ENCODE peak calls at places on chromosomes 6 and 20, in nine cellular contexts. B is tibial artery, M is spleen, L is ovary, P is Peyer's patch, Y is H9, A is heart right ventricle, U is lower lobe of right lung, W is OCI-LY7. I is an unnamed sample.
A peak's percentile ranks its signal among the peaks of the same experiment; 100 is the strongest.

GRCh38 chr20:38106461-38106860 is 58.6 kb downstream of the TGM2 start:
- DNase-seq in A (no peak), L (no peak), P (peak; percentile 19), B (no peak), Y (no peak), W (no peak), M (no peak), U (no peak), I (no peak)

GRCh38 chr20:46820682-46821081 is 74.0 kb upstream of the EYA2 start:
- DNase-seq in U (no peak), W (no peak), M (no peak), P (no peak), B (no peak), Y (no peak), L (no peak), A (no peak), I (no peak)

GRCh38 chr20:42267793-42268381 is 649.7 kb upstream of the CHD6 start:
- DNase-seq in W (no peak), Y (no peak), P (no peak), L (no peak), A (no peak), U (no peak), M (no peak), B (no peak), I (no peak)

GRCh38 chr6:151252626-151253025 is 12.9 kb downstream of the AKAP12 start:
- DNase-seq in W (no peak), Y (no peak), M (no peak), P (no peak), U (no peak), L (no peak), A (no peak), B (no peak), I (no peak)

GRCh38 chr6:112443118-112443641 is 96.0 kb downstream of the RFPL4B start:
- DNase-seq in B (no peak), M (no peak), W (no peak), L (no peak), A (no peak), P (no peak), U (no peak), Y (no peak), I (no peak)

GRCh38 chr6:13357551-13358075 is 29.3 kb upstream of the TBC1D7 start:
- DNase-seq in P (no peak), Y (peak; percentile 52), W (no peak), A (no peak), M (no peak), B (no peak), L (no peak), U (no peak), I (no peak)

GRCh38 chr6:150684715-150685459 is 85.2 kb downstream of the PLEKHG1 start:
- DNase-seq in B (no peak), Y (no peak), L (no peak), U (no peak), A (no peak), M (peak; percentile 80), P (peak; percentile 61), W (no peak), I (no peak)

GRCh38 chr6:20403080-20403765 is 1.5 kb downstream of the E2F3 start:
- DNase-seq in B (peak; percentile 92), Y (peak; percentile 93), U (peak; percentile 94), P (peak; percentile 94), L (peak; percentile 77), M (peak; percentile 99), W (peak; percentile 93), A (peak; percentile 91), I (peak; percentile 71)

GRCh38 chr20:11267131-11267761 is 593.4 kb upstream of the JAG1 start:
- DNase-seq in P (no peak), B (peak; percentile 25), Y (peak; percentile 58), A (peak; percentile 15), U (no peak), W (no peak), L (peak; percentile 71), M (no peak), I (no peak)

GRCh38 chr20:21507275-21508229 is 6.3 kb downstream of the NKX2-2 start:
- DNase-seq in W (no peak), U (no peak), Y (no peak), A (no peak), P (no peak), M (no peak), B (no peak), L (no peak), I (no peak)

GRCh38 chr6:21946298-21946783 is 350.5 kb downstream of the PRL start:
- DNase-seq in Y (no peak), L (no peak), P (no peak), W (no peak), A (no peak), U (no peak), M (no peak), B (no peak), I (no peak)

GRCh38 chr6:71252407-71252806 is 36.2 kb upstream of the OGFRL1 start:
- DNase-seq in U (no peak), B (no peak), M (no peak), A (no peak), L (no peak), W (no peak), P (no peak), Y (no peak), I (no peak)

GRCh38 chr6:71250050-71250689 is 38.4 kb upstream of the OGFRL1 start:
- DNase-seq in Y (no peak), M (no peak), L (no peak), U (no peak), B (no peak), W (peak; percentile 59), A (no peak), P (no peak), I (no peak)

GRCh38 chr6:71258078-71258866 is 30.3 kb upstream of the OGFRL1 start:
- DNase-seq in L (no peak), B (no peak), A (no peak), Y (no peak), U (no peak), P (no peak), M (no peak), W (no peak), I (no peak)

GRCh38 chr6:71252960-71253359 is 35.7 kb upstream of the OGFRL1 start:
- DNase-seq in M (no peak), B (no peak), P (no peak), Y (no peak), L (no peak), W (no peak), A (no peak), U (no peak), I (no peak)

GRCh38 chr6:71254323-71254722 is 34.3 kb upstream of the OGFRL1 start:
- DNase-seq in W (peak; percentile 28), M (no peak), P (no peak), U (no peak), A (no peak), Y (no peak), B (no peak), L (no peak), I (no peak)
- H3K4me1 ChIP-seq in W (peaks cover 52% of the 10 kb centered on the region), M (peaks cover 5% of the 10 kb centered on the region), P (no peaks in the 10 kb centered on the region), U (peaks cover 24% of the 10 kb centered on the region), A (peaks cover 56% of the 10 kb centered on the region), Y (no peaks in the 10 kb centered on the region), B (no peaks in the 10 kb centered on the region), L (no peaks in the 10 kb centered on the region), I (no peaks in the 10 kb centered on the region)

GRCh38 chr20:24980321-24981053 is 12.1 kb downstream of the APMAP start:
- DNase-seq in A (no peak), P (no peak), L (no peak), Y (peak; percentile 5), B (no peak), W (no peak), M (peak; percentile 77), U (peak; percentile 59), I (no peak)
- H3K27ac ChIP-seq in A (peak overlapping the region; percentile 80), P (no peak overlapping the region), L (no peak overlapping the region), Y (no peak overlapping the region), B (no peak overlapping the region), W (no peak overlapping the region), M (peak overlapping the region; percentile 78), U (no peak overlapping the region), I (no peak overlapping the region)

GRCh38 chr20:25197173-25197869 is 1.8 kb downstream of the ENTPD6 start:
- DNase-seq in M (peak; percentile 72), A (no peak), B (no peak), U (no peak), L (no peak), W (no peak), Y (no peak), P (no peak), I (peak; percentile 25)

GRCh38 chr20:25197870-25198190 is 2.3 kb downstream of the ENTPD6 start:
- DNase-seq in L (no peak), P (no peak), B (no peak), Y (no peak), W (no peak), U (no peak), A (no peak), M (no peak), I (no peak)

GRCh38 chr20:25199473-25200265 is 4.2 kb downstream of the ENTPD6 start:
- DNase-seq in A (no peak), P (no peak), Y (no peak), W (no peak), M (no peak), U (no peak), B (no peak), L (no peak), I (no peak)

GRCh38 chr20:25196701-25197120 is 1.2 kb downstream of the ENTPD6 start:
- DNase-seq in B (no peak), W (no peak), L (no peak), M (peak; percentile 82), A (no peak), U (no peak), Y (no peak), P (no peak), I (peak; percentile 7)

DNA sequence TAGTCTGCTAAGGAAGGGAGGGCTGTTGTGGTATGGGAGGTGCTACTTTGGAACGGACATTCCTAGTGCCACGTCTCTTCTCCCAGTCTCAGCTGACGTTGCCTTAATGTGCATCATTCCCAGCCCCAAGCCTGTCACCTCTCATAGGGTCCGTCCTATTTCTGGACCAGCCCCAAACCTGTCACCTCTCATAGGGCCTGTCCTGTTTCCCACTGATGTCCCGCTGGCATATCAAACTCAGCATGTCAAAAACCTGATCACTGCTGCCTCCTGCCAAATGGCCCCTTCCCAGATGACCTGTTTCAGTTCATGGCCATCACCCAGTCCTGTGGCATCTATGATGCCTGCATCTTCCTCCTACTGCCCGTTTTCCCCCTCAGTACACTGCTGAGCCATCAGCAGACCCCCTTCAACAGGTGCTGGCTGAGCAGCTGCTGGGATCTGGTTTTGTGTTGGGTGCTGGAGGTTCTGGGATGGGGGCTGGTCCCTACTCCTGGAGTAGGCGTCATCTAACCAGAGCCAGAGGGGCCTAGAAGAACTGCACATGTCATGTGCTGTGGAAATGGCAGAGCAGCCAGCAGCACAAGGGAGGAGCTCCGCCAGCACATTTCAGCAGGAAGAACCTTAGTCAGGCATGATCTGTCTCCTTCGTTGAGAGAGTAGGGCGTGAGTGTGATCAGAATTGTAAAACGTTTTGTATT is 3.3 kb downstream of the ENTPD6 start:
- DNase-seq in B (no peak), P (no peak), W (no peak), A (no peak), M (peak; percentile 52), L (no peak), Y (no peak), U (no peak), I (no peak)
- H3K4me1 ChIP-seq in B (peaks cover 16% of the 10 kb centered on the region), P (peaks cover 30% of the 10 kb centered on the region), W (no peaks in the 10 kb centered on the region), A (peaks cover 63% of the 10 kb centered on the region), M (peaks cover 15% of the 10 kb centered on the region), L (peaks cover 8% of the 10 kb centered on the region), Y (no peaks in the 10 kb centered on the region), U (peaks cover 28% of the 10 kb centered on the region), I (peaks cover 28% of the 10 kb centered on the region)

DNA sequence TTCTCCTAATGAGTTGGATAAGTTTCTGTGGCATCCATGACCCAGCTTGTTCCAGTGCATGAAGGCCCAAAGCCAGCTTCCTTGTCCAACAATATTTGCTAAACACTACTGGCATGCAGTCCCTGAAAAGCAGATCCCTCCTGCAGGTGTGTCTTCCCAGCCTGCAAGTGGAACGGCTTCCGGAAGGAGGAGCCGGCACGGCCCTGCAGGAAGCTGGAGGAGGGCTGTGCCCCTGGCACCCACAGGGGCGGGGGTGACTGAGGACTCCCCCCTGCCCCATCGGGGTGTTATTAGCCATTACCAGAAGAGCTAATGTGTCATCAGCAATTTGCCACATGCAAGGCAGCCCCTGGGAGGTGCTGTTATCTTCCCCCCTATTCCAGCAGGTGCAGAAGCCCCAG is 27.4 kb downstream of the NPEPL1 start:
- DNase-seq in A (no peak), Y (peak; percentile 27), P (no peak), U (no peak), W (no peak), M (peak; percentile 59), L (no peak), B (no peak), I (no peak)
- H3K27ac ChIP-seq in A (no peak overlapping the region), Y (no peak overlapping the region), P (no peak overlapping the region), U (no peak overlapping the region), W (no peak overlapping the region), M (no peak overlapping the region), L (no peak overlapping the region), B (no peak overlapping the region), I (no peak overlapping the region)